ENCODE peak calls at places on chromosomes 12 and 14, in seven cellular contexts. M is iris pigment epithelial cell; X is cardiac muscle cell; G is NCI-H345; T is HEK293T; E is effector CD8-positive, alpha-beta T cell; Q is ureter. D is an unnamed sample.

GRCh38 chr14:77786148-77786547 is 13.8 kb upstream of the ADCK1 start:
- DNase-seq in M (no peak), X (no peak), G (no peak), T (no peak), E (no peak), Q (no peak), D (no peak)

GRCh38 chr12:124767075-124767821 is 96.4 kb downstream of the SCARB1 start:
- DNase-seq in M (peak; percentile 50), X (peak; percentile 83), G (peak; percentile 60), T (peak; percentile 92), E (peak; percentile 76), Q (peak; percentile 81), D (peak; percentile 82)

GRCh38 chr14:93954900-93955891 is 21.2 kb downstream of the ASB2 start:
- DNase-seq in M (no peak), X (peak; percentile 66), G (no peak), T (no peak), E (no peak), Q (no peak), D (no peak)

GRCh38 chr14:21095430-21096205 is 2.8 kb downstream of the ZNF219 start:
- DNase-seq in M (peak; percentile 17), X (no peak), G (no peak), T (no peak), E (no peak), Q (no peak), D (no peak)

GRCh38 chr14:23524954-23525353 is 26.6 kb downstream of the ZFHX2 start:
- DNase-seq in M (no peak), X (no peak), G (no peak), T (no peak), E (no peak), Q (no peak), D (no peak)

GRCh38 chr12:113396828-113397496 is 6.7 kb downstream of the SDS start:
- DNase-seq in M (no peak), X (no peak), G (no peak), T (no peak), E (no peak), Q (no peak), D (no peak)

GRCh38 chr14:91410781-91411536 is 6.7 kb downstream of the CCDC88C start:
- DNase-seq in M (no peak), X (no peak), G (no peak), T (no peak), E (no peak), Q (no peak), D (peak; percentile 18)

GRCh38 chr14:20690848-20691640 is 2.5 kb downstream of the ANG start:
- DNase-seq in M (peak; percentile 72), X (peak; percentile 81), G (peak; percentile 51), T (peak; percentile 65), E (peak; percentile 6), Q (peak; percentile 73), D (peak; percentile 63)

GRCh38 chr14:94864421-94865195 is 94.7 kb upstream of the GSC start:
- DNase-seq in M (no peak), X (no peak), G (no peak), T (no peak), E (no peak), Q (peak; percentile 47), D (no peak)

GRCh38 chr12:52350021-52350620 is 17.2 kb downstream of the KRT85 start:
- DNase-seq in M (no peak), X (no peak), G (no peak), T (no peak), E (no peak), Q (no peak), D (no peak)

GRCh38 chr12:76595056-76595455 is 35.5 kb upstream of the OSBPL8 start:
- DNase-seq in M (peak; percentile 61), X (no peak), G (no peak), T (no peak), E (no peak), Q (no peak), D (no peak)

GRCh38 chr12:49345840-49346658 is 639 bp upstream of the DNAJC22 start:
- DNase-seq in M (no peak), X (no peak), G (no peak), T (no peak), E (no peak), Q (no peak), D (no peak)

GRCh38 chr12:73935817-73936216 is 601.8 kb upstream of the ATXN7L3B start:
- DNase-seq in M (peak; percentile 8), X (peak; percentile 6), G (peak; percentile 49), T (peak; percentile 10), E (no peak), Q (no peak), D (no peak)

GRCh38 chr14:104527857-104528459 is 51.6 kb upstream of the C14orf180 start:
- DNase-seq in M (no peak), X (no peak), G (no peak), T (no peak), E (no peak), Q (no peak), D (no peak)

GRCh38 chr12:2384533-2385328 is 331.9 kb downstream of the CACNA1C start:
- DNase-seq in M (peak; percentile 82), X (no peak), G (no peak), T (no peak), E (no peak), Q (no peak), D (no peak)

GRCh38 chr14:77299776-77300175 is 20.9 kb downstream of the POMT2 start:
- DNase-seq in M (no peak), X (no peak), G (no peak), T (no peak), E (no peak), Q (no peak), D (no peak)

GRCh38 chr14:91306547-91306946 is 62.0 kb upstream of the GPR68 start:
- DNase-seq in M (no peak), X (no peak), G (no peak), T (no peak), E (no peak), Q (no peak), D (no peak)

GRCh38 chr12:101620762-101621133 is 26.0 kb downstream of the MYBPC1 start:
- DNase-seq in M (peak; percentile 52), X (no peak), G (no peak), T (no peak), E (no peak), Q (no peak), D (no peak)